ENCODE peak calls at places on chromosome 20, in six cellular contexts. Q, L, O, I, N and X are unnamed samples.

GRCh38 chr20:33299111-33299603 is 16.1 kb downstream of the BPIFB1 start:
- DNase-seq in Q (peak; percentile 68), L (peak; percentile 42), O (peak; percentile 40), I (peak; percentile 70), N (peak; percentile 63), X (no peak)

GRCh38 chr20:51462566-51463276 is 79.8 kb downstream of the NFATC2 start:
- DNase-seq in Q (peak; percentile 85), L (no peak), O (no peak), I (peak; percentile 92), N (peak; percentile 78), X (peak; percentile 87)

GRCh38 chr20:51022803-51023616 is at the start of gene KCNG1:
- DNase-seq in Q (peak; percentile 70), L (no peak), O (peak; percentile 49), I (peak; percentile 74), N (peak; percentile 92), X (no peak)

GRCh38 chr20:43916073-43916874 is 1.6 kb downstream of the TOX2 start:
- DNase-seq in Q (no peak), L (no peak), O (no peak), I (no peak), N (peak; percentile 62), X (no peak)

GRCh38 chr20:21809961-21810523 is 104.6 kb downstream of the PAX1 start:
- DNase-seq in Q (no peak), L (no peak), O (no peak), I (no peak), N (no peak), X (no peak)

GRCh38 chr20:4476903-4477302 is 244.8 kb upstream of the PRND start:
- DNase-seq in Q (no peak), L (no peak), O (no peak), I (no peak), N (peak; percentile 22), X (no peak)

GRCh38 chr20:45014671-45015415 is 48.5 kb downstream of the STK4 start:
- DNase-seq in Q (no peak), L (no peak), O (no peak), I (no peak), N (peak; percentile 78), X (no peak)

GRCh38 chr20:33337531-33338165 is 54.6 kb downstream of the BPIFB1 start:
- DNase-seq in Q (no peak), L (no peak), O (no peak), I (no peak), N (no peak), X (no peak)

GRCh38 chr20:63696628-63697356 is at the start of gene TNFRSF6B:
- DNase-seq in Q (peak; percentile 26), L (no peak), O (no peak), I (peak; percentile 62), N (peak; percentile 47), X (peak; percentile 64)

GRCh38 chr20:44187054-44187762 is at the start of gene JPH2:
- DNase-seq in Q (peak; percentile 71), L (no peak), O (no peak), I (peak; percentile 92), N (peak; percentile 89), X (no peak)

GRCh38 chr20:25741088-25741487 is 44.4 kb upstream of the ZNF337 start:
- DNase-seq in Q (no peak), L (no peak), O (no peak), I (no peak), N (no peak), X (no peak)

GRCh38 chr20:4821590-4821989 is 99.9 kb downstream of the PRND start:
- DNase-seq in Q (no peak), L (no peak), O (no peak), I (peak; percentile 41), N (no peak), X (no peak)

GRCh38 chr20:34824026-34824860 is 1.2 kb downstream of the NCOA6 start:
- DNase-seq in Q (peak; percentile 29), L (peak; percentile 46), O (peak; percentile 82), I (peak; percentile 71), N (peak; percentile 69), X (peak; percentile 83)

GRCh38 chr20:19412254-19412653 is 199.8 kb downstream of the SLC24A3 start:
- DNase-seq in Q (no peak), L (no peak), O (no peak), I (no peak), N (no peak), X (no peak)

GRCh38 chr20:51797357-51798025 is 4.8 kb downstream of the SALL4 start:
- DNase-seq in Q (no peak), L (no peak), O (no peak), I (no peak), N (no peak), X (no peak)

GRCh38 chr20:36461600-36462439 is 79.5 kb upstream of the MYL9 start:
- DNase-seq in Q (peak; percentile 74), L (no peak), O (no peak), I (peak; percentile 85), N (peak; percentile 80), X (peak; percentile 84)

GRCh38 chr20:25295386-25296093 is 47.7 kb downstream of the PYGB start:
- DNase-seq in Q (peak; percentile 68), L (no peak), O (no peak), I (no peak), N (peak; percentile 29), X (no peak)

GRCh38 chr20:56808732-56809131 is 179.6 kb downstream of the TFAP2C start:
- DNase-seq in Q (no peak), L (no peak), O (no peak), I (no peak), N (no peak), X (no peak)

GRCh38 chr20:24497851-24498250 is 28.4 kb downstream of the SYNDIG1 start:
- DNase-seq in Q (no peak), L (no peak), O (no peak), I (peak; percentile 42), N (no peak), X (no peak)

GRCh38 chr20:57672164-57672563 is 37.7 kb downstream of the PMEPA1 start:
- DNase-seq in Q (peak; percentile 51), L (no peak), O (no peak), I (peak; percentile 78), N (peak; percentile 86), X (peak; percentile 86)

GRCh38 chr20:48704761-48705160 is 123.0 kb downstream of the PREX1 start:
- DNase-seq in Q (no peak), L (no peak), O (no peak), I (peak; percentile 52), N (no peak), X (no peak)

GRCh38 chr20:50118203-50118602 is 5.3 kb upstream of the UBE2V1 start:
- DNase-seq in Q (no peak), L (no peak), O (no peak), I (no peak), N (no peak), X (no peak)

GRCh38 chr20:51183443-51183842 is 160.5 kb upstream of the KCNG1 start:
- DNase-seq in Q (no peak), L (no peak), O (no peak), I (no peak), N (no peak), X (no peak)

GRCh38 chr20:17129089-17129488 is 97.8 kb upstream of the PCSK2 start:
- DNase-seq in Q (no peak), L (no peak), O (no peak), I (no peak), N (no peak), X (no peak)

GRCh38 chr20:50216543-50217206 is 26.0 kb downstream of the CEBPB start:
- DNase-seq in Q (no peak), L (no peak), O (no peak), I (no peak), N (no peak), X (no peak)

DNA sequence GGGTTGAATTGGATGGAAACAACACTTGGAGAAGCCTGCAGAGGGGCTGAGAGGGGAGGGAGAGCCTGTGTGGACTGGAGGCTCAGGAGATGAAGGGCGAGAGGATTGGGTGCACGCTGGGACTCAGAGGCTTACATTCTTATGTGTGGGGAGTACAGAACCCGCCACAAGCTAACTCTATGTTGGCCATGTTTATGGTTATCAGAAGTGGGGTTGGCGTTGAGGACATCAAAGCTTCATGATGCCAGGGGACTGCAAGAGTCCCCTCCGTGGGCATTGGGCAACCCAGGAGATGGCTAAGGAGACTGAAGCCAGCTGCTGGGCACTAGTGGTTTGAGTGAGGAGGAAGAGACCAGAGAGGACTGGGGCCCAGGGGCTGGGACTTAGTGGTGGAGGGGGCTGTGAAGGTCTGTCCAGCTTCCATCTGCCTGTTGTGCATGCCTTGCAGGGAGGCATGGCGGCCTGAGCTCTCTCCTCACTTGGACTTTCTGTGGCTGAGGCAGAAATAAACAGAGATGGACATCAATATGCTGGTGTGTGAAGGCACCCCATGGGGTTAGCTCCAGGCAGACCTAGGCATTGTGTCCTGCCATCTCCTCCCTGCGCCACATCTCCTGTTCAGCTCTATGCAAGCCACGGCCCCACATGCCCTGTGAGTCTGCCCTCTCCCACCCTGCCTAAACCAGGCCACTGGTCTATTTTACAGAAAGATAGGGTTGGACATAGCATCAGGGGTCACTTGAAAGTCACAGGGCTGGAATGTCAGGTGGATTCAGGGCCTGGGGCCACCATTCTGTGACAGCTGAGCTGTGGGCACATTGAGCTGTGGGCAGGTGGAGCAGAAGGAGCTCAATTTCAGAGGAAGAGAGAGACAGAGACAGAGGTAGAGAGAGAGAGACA is 61.6 kb downstream of the PHACTR3 start:
- DNase-seq in Q (no peak), L (no peak), O (no peak), I (no peak), N (no peak), X (no peak)
- H3K9me3 ChIP-seq in Q (no peaks in the 10 kb centered on the region), L (no peaks in the 10 kb centered on the region), O (no peaks in the 10 kb centered on the region), I (no peaks in the 10 kb centered on the region), N (no peaks in the 10 kb centered on the region), X (no peaks in the 10 kb centered on the region)

DNA sequence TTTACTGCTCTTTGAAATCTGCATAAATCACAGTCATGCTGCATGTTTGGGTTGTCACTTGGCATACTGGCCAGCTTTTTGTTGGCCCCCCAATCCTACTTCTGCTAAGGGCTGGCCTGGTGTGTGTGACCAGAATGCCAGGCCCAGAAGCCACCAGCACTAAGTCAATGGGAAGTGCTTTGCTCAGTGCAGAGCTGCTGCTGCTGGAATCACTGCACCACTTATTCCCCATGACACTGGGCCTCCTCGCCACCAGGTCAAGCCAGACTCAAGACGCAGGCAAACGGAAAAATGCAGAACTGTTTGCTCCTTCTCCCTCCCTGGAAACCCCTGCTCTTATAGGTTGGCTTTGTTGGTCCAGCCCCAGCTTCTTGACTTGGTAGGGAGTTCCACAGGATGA is 121.9 kb downstream of the PHACTR3 start:
- DNase-seq in Q (no peak), L (no peak), O (no peak), I (no peak), N (no peak), X (no peak)
- H3K9me3 ChIP-seq in Q (no peaks in the 10 kb centered on the region), L (no peaks in the 10 kb centered on the region), O (no peaks in the 10 kb centered on the region), I (no peaks in the 10 kb centered on the region), N (no peaks in the 10 kb centered on the region), X (no peaks in the 10 kb centered on the region)

GRCh38 chr20:59690976-59691375 is 86.6 kb downstream of the PHACTR3 start:
- DNase-seq in Q (no peak), L (no peak), O (no peak), I (no peak), N (no peak), X (no peak)
- H3K9me3 ChIP-seq in Q (no peaks in the 10 kb centered on the region), L (no peaks in the 10 kb centered on the region), O (peaks cover 4% of the 10 kb centered on the region), I (no peaks in the 10 kb centered on the region), N (no peaks in the 10 kb centered on the region), X (no peaks in the 10 kb centered on the region)

DNA sequence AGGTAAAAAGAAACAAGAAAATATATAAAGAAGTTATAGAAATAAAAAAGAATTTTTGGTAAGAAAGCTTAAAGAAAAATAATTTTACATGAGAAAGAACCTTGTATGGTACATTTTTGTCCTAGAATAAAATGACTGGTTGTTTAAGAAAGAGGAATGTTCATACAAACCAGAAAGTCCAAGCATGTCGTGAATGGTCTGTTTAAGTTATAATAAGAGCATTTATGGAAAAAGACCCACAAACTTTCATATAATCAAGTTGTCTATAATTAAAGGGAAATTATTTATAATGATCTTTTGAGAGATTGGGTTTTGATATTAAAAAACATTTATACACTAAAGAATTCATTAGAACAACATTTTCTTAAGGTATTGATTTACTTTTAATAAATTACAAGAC is 27.8 kb upstream of the FAM110A start:
- DNase-seq in Q (no peak), L (no peak), O (peak; percentile 48), I (no peak), N (no peak), X (no peak)
- H3K9me3 ChIP-seq in Q (peaks cover 31% of the 10 kb centered on the region), L (peaks cover 17% of the 10 kb centered on the region), O (peaks cover 5% of the 10 kb centered on the region), I (no peaks in the 10 kb centered on the region), N (peaks cover 8% of the 10 kb centered on the region), X (no peaks in the 10 kb centered on the region)